ENCODE peak calls at places on chromosome 5, in ten cellular contexts. One of them, this sample, is unnamed. For H3K9me3, the result is how much of the 10 kb centered on the place peaks cover.

GRCh38 chr5:139514486-139514856 is 31.9 kb upstream of the STING1 start:
- DNase-seq in left ventricle myocardium inferior: no peak
- DNase-seq in suprapubic skin: no peak
- DNase-seq in tibial artery: no peak
- DNase-seq in endothelial cell of umbilical vein: no peak
- DNase-seq in lower lobe of right lung: no peak
- DNase-seq in fibroblast of lung: no peak
- DNase-seq in aorta: no peak
- DNase-seq in A549: no peak
- DNase-seq in heart right ventricle: no peak
- DNase-seq in this sample: no peak

GRCh38 chr5:56802235-56802634 is 13.1 kb upstream of the MAP3K1 start:
- DNase-seq in aorta: no peak
- DNase-seq in lower lobe of right lung: no peak
- DNase-seq in suprapubic skin: no peak
- DNase-seq in fibroblast of lung: no peak
- DNase-seq in A549: no peak
- DNase-seq in endothelial cell of umbilical vein: no peak
- DNase-seq in tibial artery: no peak
- DNase-seq in heart right ventricle: no peak
- DNase-seq in left ventricle myocardium inferior: no peak
- DNase-seq in this sample: no peak

GRCh38 chr5:125813221-125813974 is 609.8 kb upstream of the GRAMD2B start:
- DNase-seq in tibial artery: no peak
- DNase-seq in suprapubic skin: no peak
- DNase-seq in fibroblast of lung: no peak
- DNase-seq in left ventricle myocardium inferior: no peak
- DNase-seq in aorta: no peak
- DNase-seq in endothelial cell of umbilical vein: no peak
- DNase-seq in heart right ventricle: no peak
- DNase-seq in A549: no peak
- DNase-seq in lower lobe of right lung: no peak
- DNase-seq in this sample: no peak

GRCh38 chr5:34854459-34855174 is 15.7 kb downstream of the TTC23L start:
- DNase-seq in left ventricle myocardium inferior: no peak
- DNase-seq in fibroblast of lung: peak
- DNase-seq in endothelial cell of umbilical vein: no peak
- DNase-seq in aorta: no peak
- DNase-seq in heart right ventricle: no peak
- DNase-seq in A549: no peak
- DNase-seq in tibial artery: no peak
- DNase-seq in lower lobe of right lung: no peak
- DNase-seq in suprapubic skin: no peak
- DNase-seq in this sample: no peak

GRCh38 chr5:64666058-64666457 is 24.2 kb upstream of the SHISAL2B start:
- DNase-seq in endothelial cell of umbilical vein: no peak
- DNase-seq in heart right ventricle: no peak
- DNase-seq in fibroblast of lung: peak
- DNase-seq in aorta: no peak
- DNase-seq in lower lobe of right lung: no peak
- DNase-seq in A549: peak
- DNase-seq in tibial artery: no peak
- DNase-seq in suprapubic skin: no peak
- DNase-seq in left ventricle myocardium inferior: no peak
- DNase-seq in this sample: no peak

GRCh38 chr5:61620660-61621650 is 288.9 kb downstream of the ZSWIM6 start:
- DNase-seq in lower lobe of right lung: no peak
- DNase-seq in left ventricle myocardium inferior: no peak
- DNase-seq in heart right ventricle: no peak
- DNase-seq in tibial artery: no peak
- DNase-seq in aorta: no peak
- DNase-seq in suprapubic skin: no peak
- DNase-seq in fibroblast of lung: no peak
- DNase-seq in endothelial cell of umbilical vein: no peak
- DNase-seq in A549: peak
- DNase-seq in this sample: no peak

GRCh38 chr5:115735108-115735998 is 81.1 kb downstream of the CDO1 start:
- DNase-seq in lower lobe of right lung: no peak
- DNase-seq in left ventricle myocardium inferior: no peak
- DNase-seq in A549: no peak
- DNase-seq in fibroblast of lung: no peak
- DNase-seq in endothelial cell of umbilical vein: no peak
- DNase-seq in heart right ventricle: no peak
- DNase-seq in tibial artery: peak
- DNase-seq in aorta: no peak
- DNase-seq in suprapubic skin: no peak
- DNase-seq in this sample: no peak

GRCh38 chr5:170896779-170897178 is 35.0 kb downstream of the RANBP17 start:
- DNase-seq in left ventricle myocardium inferior: no peak
- DNase-seq in tibial artery: no peak
- DNase-seq in fibroblast of lung: peak
- DNase-seq in lower lobe of right lung: peak
- DNase-seq in endothelial cell of umbilical vein: peak
- DNase-seq in heart right ventricle: no peak
- DNase-seq in suprapubic skin: no peak
- DNase-seq in aorta: no peak
- DNase-seq in A549: peak
- DNase-seq in this sample: no peak

GRCh38 chr5:129460121-129460950 is at the start of gene ADAMTS19:
- DNase-seq in A549: peak
- DNase-seq in fibroblast of lung: peak
- DNase-seq in tibial artery: no peak
- DNase-seq in left ventricle myocardium inferior: peak
- DNase-seq in endothelial cell of umbilical vein: peak
- DNase-seq in lower lobe of right lung: no peak
- DNase-seq in suprapubic skin: no peak
- DNase-seq in heart right ventricle: no peak
- DNase-seq in aorta: no peak
- DNase-seq in this sample: no peak

GRCh38 chr5:172717481-172718195 is 53.4 kb downstream of the DUSP1 start:
- DNase-seq in heart right ventricle: no peak
- DNase-seq in lower lobe of right lung: no peak
- DNase-seq in endothelial cell of umbilical vein: no peak
- DNase-seq in left ventricle myocardium inferior: peak
- DNase-seq in suprapubic skin: no peak
- DNase-seq in fibroblast of lung: no peak
- DNase-seq in aorta: peak
- DNase-seq in A549: no peak
- DNase-seq in tibial artery: no peak
- DNase-seq in this sample: no peak

GRCh38 chr5:172715421-172715780 is 55.6 kb downstream of the DUSP1 start:
- DNase-seq in A549: no peak
- DNase-seq in left ventricle myocardium inferior: no peak
- DNase-seq in aorta: peak
- DNase-seq in endothelial cell of umbilical vein: no peak
- DNase-seq in suprapubic skin: no peak
- DNase-seq in heart right ventricle: no peak
- DNase-seq in fibroblast of lung: no peak
- DNase-seq in lower lobe of right lung: no peak
- DNase-seq in tibial artery: no peak
- DNase-seq in this sample: no peak

GRCh38 chr5:172718527-172719114 is 52.4 kb downstream of the DUSP1 start:
- DNase-seq in tibial artery: no peak
- DNase-seq in suprapubic skin: no peak
- DNase-seq in endothelial cell of umbilical vein: no peak
- DNase-seq in fibroblast of lung: no peak
- DNase-seq in aorta: no peak
- DNase-seq in lower lobe of right lung: no peak
- DNase-seq in A549: no peak
- DNase-seq in heart right ventricle: no peak
- DNase-seq in left ventricle myocardium inferior: no peak
- DNase-seq in this sample: no peak

GRCh38 chr5:172715931-172716682 is 54.9 kb downstream of the DUSP1 start:
- DNase-seq in left ventricle myocardium inferior: no peak
- DNase-seq in lower lobe of right lung: no peak
- DNase-seq in suprapubic skin: no peak
- DNase-seq in tibial artery: no peak
- DNase-seq in A549: peak
- DNase-seq in heart right ventricle: no peak
- DNase-seq in fibroblast of lung: no peak
- DNase-seq in endothelial cell of umbilical vein: no peak
- DNase-seq in aorta: peak
- DNase-seq in this sample: no peak

DNA sequence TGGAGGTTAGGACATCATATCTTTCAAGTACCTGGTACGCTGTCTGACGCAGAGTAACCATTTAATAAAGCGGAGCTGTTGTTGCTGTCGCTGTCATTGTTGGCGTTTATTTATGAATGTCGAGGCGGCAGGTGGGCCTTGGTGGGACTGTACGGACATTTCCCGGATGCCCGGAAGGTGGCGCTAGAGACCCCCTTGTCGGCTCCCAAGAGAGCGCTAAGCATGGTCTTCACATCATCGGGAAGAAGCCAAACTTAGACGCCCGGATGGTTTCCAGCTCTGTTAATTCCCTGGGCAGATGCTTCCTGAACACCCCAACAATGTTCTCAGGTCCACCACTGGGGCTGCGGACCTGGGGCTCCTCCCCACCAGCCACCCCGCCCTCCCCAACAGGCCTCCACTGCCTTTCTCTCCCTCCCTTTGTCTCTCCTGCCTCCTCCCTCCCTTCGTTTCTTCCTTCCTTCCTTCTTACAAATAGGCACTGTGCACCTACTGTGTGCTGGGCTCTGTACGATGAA is 54.1 kb downstream of the DUSP1 start:
- DNase-seq in endothelial cell of umbilical vein: peak
- DNase-seq in A549: peak
- DNase-seq in fibroblast of lung: peak
- DNase-seq in left ventricle myocardium inferior: peak
- DNase-seq in aorta: peak
- DNase-seq in tibial artery: peak
- DNase-seq in lower lobe of right lung: peak
- DNase-seq in suprapubic skin: peak
- DNase-seq in heart right ventricle: peak
- DNase-seq in this sample: peak
- H3K4me3 ChIP-seq in endothelial cell of umbilical vein: no peak
- H3K4me3 ChIP-seq in A549: no peak
- H3K4me3 ChIP-seq in fibroblast of lung: peak
- H3K4me3 ChIP-seq in left ventricle myocardium inferior: peak
- H3K4me3 ChIP-seq in aorta: no peak
- H3K4me3 ChIP-seq in tibial artery: peak
- H3K4me3 ChIP-seq in lower lobe of right lung: no peak
- H3K4me3 ChIP-seq in suprapubic skin: peak
- H3K4me3 ChIP-seq in heart right ventricle: no peak
- H3K4me3 ChIP-seq in this sample: no peak

GRCh38 chr5:141491323-141492167 is 2.7 kb downstream of the PCDHGC5 start:
- DNase-seq in suprapubic skin: no peak
- DNase-seq in left ventricle myocardium inferior: no peak
- DNase-seq in lower lobe of right lung: no peak
- DNase-seq in tibial artery: no peak
- DNase-seq in endothelial cell of umbilical vein: no peak
- DNase-seq in fibroblast of lung: no peak
- DNase-seq in aorta: no peak
- DNase-seq in A549: no peak
- DNase-seq in heart right ventricle: no peak
- DNase-seq in this sample: no peak
- H3K27ac ChIP-seq in suprapubic skin: no peak
- H3K27ac ChIP-seq in left ventricle myocardium inferior: no peak
- H3K27ac ChIP-seq in lower lobe of right lung: no peak
- H3K27ac ChIP-seq in tibial artery: no peak
- H3K27ac ChIP-seq in endothelial cell of umbilical vein: no peak
- H3K27ac ChIP-seq in fibroblast of lung: no peak
- H3K27ac ChIP-seq in aorta: no peak
- H3K27ac ChIP-seq in A549: no peak
- H3K27ac ChIP-seq in heart right ventricle: no peak
- H3K27ac ChIP-seq in this sample: no peak

DNA sequence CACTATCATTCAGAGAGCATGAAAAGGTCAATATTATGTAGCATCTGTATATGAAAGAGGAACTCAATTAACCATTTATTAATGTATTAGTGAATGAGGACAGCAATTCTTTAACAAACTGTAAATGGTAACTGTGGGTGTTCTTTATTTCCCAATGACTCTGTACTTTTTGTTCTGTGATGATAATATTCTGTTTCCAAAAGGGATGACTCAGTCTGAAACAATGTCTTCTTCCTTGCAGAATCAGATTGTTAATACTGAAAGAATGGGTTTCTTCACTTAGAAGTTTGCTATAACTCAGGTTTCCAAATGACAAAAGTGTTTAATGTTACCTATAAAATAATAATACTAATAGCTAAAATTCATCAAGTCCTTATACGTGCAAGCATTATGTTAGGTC is 1518.7 kb upstream of the WWC1 start:
- DNase-seq in aorta: no peak
- DNase-seq in heart right ventricle: no peak
- DNase-seq in endothelial cell of umbilical vein: no peak
- DNase-seq in lower lobe of right lung: no peak
- DNase-seq in suprapubic skin: no peak
- DNase-seq in fibroblast of lung: peak
- DNase-seq in A549: no peak
- DNase-seq in tibial artery: no peak
- DNase-seq in left ventricle myocardium inferior: no peak
- DNase-seq in this sample: no peak
- H3K9me3 ChIP-seq in aorta: under half
- H3K9me3 ChIP-seq in heart right ventricle: under half
- H3K9me3 ChIP-seq in endothelial cell of umbilical vein: under half
- H3K9me3 ChIP-seq in lower lobe of right lung: under half
- H3K9me3 ChIP-seq in suprapubic skin: under half
- H3K9me3 ChIP-seq in fibroblast of lung: under half
- H3K9me3 ChIP-seq in A549: under half
- H3K9me3 ChIP-seq in tibial artery: under half
- H3K9me3 ChIP-seq in left ventricle myocardium inferior: under half
- H3K9me3 ChIP-seq in this sample: under half

GRCh38 chr5:132774896-132775295 is 2.1 kb downstream of the SEPTIN8 start:
- DNase-seq in aorta: peak
- DNase-seq in left ventricle myocardium inferior: no peak
- DNase-seq in endothelial cell of umbilical vein: no peak
- DNase-seq in lower lobe of right lung: no peak
- DNase-seq in heart right ventricle: no peak
- DNase-seq in A549: no peak
- DNase-seq in fibroblast of lung: no peak
- DNase-seq in suprapubic skin: no peak
- DNase-seq in tibial artery: no peak
- DNase-seq in this sample: no peak

GRCh38 chr5:132772291-132773070 is 4.6 kb downstream of the SEPTIN8 start:
- DNase-seq in heart right ventricle: no peak
- DNase-seq in fibroblast of lung: peak
- DNase-seq in suprapubic skin: no peak
- DNase-seq in left ventricle myocardium inferior: no peak
- DNase-seq in endothelial cell of umbilical vein: no peak
- DNase-seq in A549: no peak
- DNase-seq in tibial artery: no peak
- DNase-seq in aorta: peak
- DNase-seq in lower lobe of right lung: no peak
- DNase-seq in this sample: no peak

GRCh38 chr5:132773114-132773513 is 3.9 kb downstream of the SEPTIN8 start:
- DNase-seq in heart right ventricle: no peak
- DNase-seq in endothelial cell of umbilical vein: no peak
- DNase-seq in aorta: peak
- DNase-seq in suprapubic skin: no peak
- DNase-seq in left ventricle myocardium inferior: no peak
- DNase-seq in fibroblast of lung: no peak
- DNase-seq in tibial artery: no peak
- DNase-seq in lower lobe of right lung: no peak
- DNase-seq in A549: no peak
- DNase-seq in this sample: peak

GRCh38 chr5:132774406-132774805 is 2.6 kb downstream of the SEPTIN8 start:
- DNase-seq in heart right ventricle: no peak
- DNase-seq in lower lobe of right lung: no peak
- DNase-seq in endothelial cell of umbilical vein: no peak
- DNase-seq in A549: no peak
- DNase-seq in aorta: no peak
- DNase-seq in suprapubic skin: no peak
- DNase-seq in fibroblast of lung: no peak
- DNase-seq in tibial artery: no peak
- DNase-seq in left ventricle myocardium inferior: no peak
- DNase-seq in this sample: no peak

GRCh38 chr5:132773601-132774355 is 3.3 kb downstream of the SEPTIN8 start:
- DNase-seq in heart right ventricle: no peak
- DNase-seq in lower lobe of right lung: no peak
- DNase-seq in fibroblast of lung: no peak
- DNase-seq in left ventricle myocardium inferior: no peak
- DNase-seq in A549: no peak
- DNase-seq in aorta: no peak
- DNase-seq in endothelial cell of umbilical vein: no peak
- DNase-seq in suprapubic skin: no peak
- DNase-seq in tibial artery: no peak
- DNase-seq in this sample: peak
- H3K4me3 ChIP-seq in heart right ventricle: no peak
- H3K4me3 ChIP-seq in lower lobe of right lung: no peak
- H3K4me3 ChIP-seq in fibroblast of lung: no peak
- H3K4me3 ChIP-seq in left ventricle myocardium inferior: no peak
- H3K4me3 ChIP-seq in A549: no peak
- H3K4me3 ChIP-seq in aorta: no peak
- H3K4me3 ChIP-seq in endothelial cell of umbilical vein: no peak
- H3K4me3 ChIP-seq in suprapubic skin: no peak
- H3K4me3 ChIP-seq in tibial artery: no peak
- H3K4me3 ChIP-seq in this sample: no peak

This sample was measured in Peyer's patch.